ENCODE peak calls at places on chromosomes 2 and 18, in four cellular contexts. C, Z, G and M are unnamed samples.

GRCh38 chr2:105320651-105321215 is 8.8 kb downstream of the TGFBRAP1 start:
- DNase-seq in Z (no peak), C (no peak), G (no peak), M (no peak)

GRCh38 chr2:170092475-170092874 is 85.5 kb upstream of the MYO3B start:
- DNase-seq in C (no peak), Z (no peak), G (no peak), M (no peak)

GRCh38 chr2:234288974-234289455 is 207.9 kb downstream of the ARL4C start:
- DNase-seq in G (no peak), Z (peak; percentile 74), C (peak; percentile 56), M (peak; percentile 24)

GRCh38 chr2:234409590-234409989 is 87.3 kb downstream of the ARL4C start:
- DNase-seq in Z (no peak), G (no peak), C (no peak), M (no peak)

GRCh38 chr2:181052523-181052891 is 72.1 kb downstream of the UBE2E3 start:
- DNase-seq in Z (no peak), C (no peak), G (no peak), M (no peak)

GRCh38 chr2:64626963-64627760 is 26.6 kb downstream of the SERTAD2 start:
- DNase-seq in Z (no peak), C (no peak), G (no peak), M (no peak)

GRCh38 chr2:226609361-226609760 is 190.3 kb downstream of the IRS1 start:
- DNase-seq in G (no peak), C (peak; percentile 76), Z (no peak), M (peak; percentile 21)

GRCh38 chr2:103161456-103162289 is 399.8 kb downstream of the TMEM182 start:
- DNase-seq in C (peak; percentile 61), Z (peak; percentile 36), G (peak; percentile 5), M (no peak)

GRCh38 chr18:2905802-2906521 is 59.2 kb downstream of the EMILIN2 start:
- DNase-seq in C (peak; percentile 62), G (peak; percentile 49), Z (peak; percentile 50), M (peak; percentile 81)

GRCh38 chr2:215685218-215685962 is 249.5 kb upstream of the FN1 start:
- DNase-seq in Z (no peak), C (no peak), G (no peak), M (no peak)

GRCh38 chr2:119234021-119235019 is 10.7 kb downstream of the STEAP3 start:
- DNase-seq in G (no peak), Z (no peak), C (peak; percentile 42), M (peak; percentile 24)

GRCh38 chr2:130749078-130749477 is 6.3 kb upstream of the AMER3 start:
- DNase-seq in G (no peak), C (no peak), Z (no peak), M (no peak)

GRCh38 chr18:55380574-55380973 is 207.4 kb downstream of the TCF4 start:
- DNase-seq in Z (no peak), C (no peak), G (no peak), M (no peak)

GRCh38 chr18:47184419-47185050 is 8.4 kb upstream of the IER3IP1 start:
- DNase-seq in Z (no peak), G (no peak), C (peak; percentile 52), M (no peak)

GRCh38 chr2:231987088-231987788 is 25.7 kb downstream of the DIS3L2 start:
- DNase-seq in G (no peak), C (peak; percentile 40), Z (no peak), M (no peak)

GRCh38 chr2:11540148-11540995 is 6.5 kb downstream of the GREB1 start:
- DNase-seq in G (no peak), Z (no peak), C (no peak), M (no peak)

GRCh38 chr18:56495884-56496283 is 142.5 kb downstream of the TXNL1 start:
- DNase-seq in C (no peak), Z (no peak), G (no peak), M (no peak)

GRCh38 chr18:54878662-54879058 is 50.4 kb downstream of the RAB27B start:
- DNase-seq in G (no peak), Z (no peak), C (no peak), M (no peak)

GRCh38 chr18:79518028-79518682 is 122.4 kb downstream of the NFATC1 start:
- DNase-seq in G (no peak), Z (no peak), C (no peak), M (no peak)

GRCh38 chr2:109607766-109608165 is 6.0 kb downstream of the SEPTIN10 start:
- DNase-seq in G (no peak), C (peak; percentile 23), Z (no peak), M (no peak)

GRCh38 chr2:25672500-25673169 is 742 bp downstream of the DTNB start:
- DNase-seq in G (peak; percentile 60), Z (peak; percentile 71), C (peak; percentile 55), M (peak; percentile 57)

GRCh38 chr2:232986155-232986554 is 26.9 kb downstream of the NGEF start:
- DNase-seq in Z (no peak), G (no peak), C (no peak), M (no peak)

GRCh38 chr2:69185807-69186206 is 172.8 kb downstream of the ANTXR1 start:
- DNase-seq in Z (no peak), C (no peak), G (no peak), M (peak; percentile 83)

GRCh38 chr2:168135630-168136029 is 111.8 kb downstream of the STK39 start:
- DNase-seq in C (no peak), Z (no peak), G (no peak), M (no peak)

GRCh38 chr2:47339745-47340541 is 63.0 kb upstream of the MSH2 start:
- DNase-seq in C (no peak), G (no peak), Z (peak; percentile 35), M (peak; percentile 52)

GRCh38 chr2:85385746-85386145 is 24.4 kb downstream of the CAPG start:
- DNase-seq in G (no peak), Z (no peak), C (no peak), M (no peak)

GRCh38 chr2:127153691-127154158 is 46.8 kb upstream of the BIN1 start:
- DNase-seq in C (peak; percentile 89), G (no peak), Z (no peak), M (peak; percentile 98)

GRCh38 chr2:71306762-71307161 is 24.8 kb upstream of the ZNF638 start:
- DNase-seq in G (no peak), Z (no peak), C (peak; percentile 35), M (peak; percentile 92)

GRCh38 chr2:117972466-117973123 is 41.3 kb downstream of the CCDC93 start:
- DNase-seq in C (peak; percentile 78), Z (no peak), G (no peak), M (no peak)

GRCh38 chr2:215606219-215606618 is 170.4 kb upstream of the FN1 start:
- DNase-seq in G (no peak), Z (no peak), C (no peak), M (no peak)

GRCh38 chr2:18814387-18814786 is 225.0 kb upstream of the NT5C1B start:
- DNase-seq in C (peak; percentile 61), G (no peak), Z (no peak), M (no peak)

GRCh38 chr2:160367887-160368286 is 125.7 kb downstream of the RBMS1 start:
- DNase-seq in G (no peak), C (peak; percentile 95), Z (no peak), M (peak; percentile 85)

GRCh38 chr2:218395456-218395825 is 4.2 kb upstream of the CTDSP1 start:
- DNase-seq in G (no peak), Z (no peak), C (no peak), M (no peak)

GRCh38 chr18:48913723-48914122 is 37.0 kb downstream of the SMAD7 start:
- DNase-seq in Z (no peak), C (no peak), G (no peak), M (no peak)

GRCh38 chr2:68775272-68775847 is 40.7 kb downstream of the ARHGAP25 start:
- DNase-seq in Z (no peak), C (no peak), G (no peak), M (no peak)

GRCh38 chr2:237060518-237061312 is 25.0 kb upstream of the COPS8 start:
- DNase-seq in Z (peak; percentile 54), C (peak; percentile 84), G (no peak), M (peak; percentile 40)